ENCODE peak calls at places on chromosome 16, in ten cellular contexts. Z is thoracic aorta, O is heart right ventricle, C is cardiac muscle cell, U is mammary epithelial cell, T is fibroblast of lung, X is lower lobe of right lung, S is breast epithelium, D is HCT116, J is PC-9. K is an unnamed sample.

GRCh38 chr16:71846443-71846842 is 667 bp downstream of the ATXN1L start:
- DNase-seq in Z (no peak), O (no peak), C (peak; percentile 27), U (peak; percentile 13), T (peak; percentile 11), X (no peak), S (no peak), D (no peak), J (no peak), K (no peak)

GRCh38 chr16:27789595-27790241 is 239.8 kb downstream of the KATNIP start:
- DNase-seq in Z (no peak), O (no peak), C (no peak), U (no peak), T (no peak), X (no peak), S (no peak), D (no peak), J (no peak), K (no peak)

GRCh38 chr16:75273054-75273925 is 21.9 kb upstream of the BCAR1 start:
- DNase-seq in Z (no peak), O (no peak), C (no peak), U (peak; percentile 66), T (peak; percentile 73), X (no peak), S (no peak), D (no peak), J (peak; percentile 63), K (no peak)

GRCh38 chr16:49704586-49705155 is 151.2 kb downstream of the ZNF423 start:
- DNase-seq in Z (no peak), O (no peak), C (no peak), U (no peak), T (no peak), X (no peak), S (no peak), D (no peak), J (no peak), K (no peak)

GRCh38 chr16:3131755-3132377 is 3.0 kb upstream of the ZNF213 start:
- DNase-seq in Z (no peak), O (no peak), C (peak; percentile 46), U (no peak), T (peak; percentile 25), X (no peak), S (no peak), D (no peak), J (no peak), K (peak; percentile 66)

GRCh38 chr16:11793840-11794239 is 3.2 kb downstream of the ZC3H7A start:
- DNase-seq in Z (no peak), O (peak; percentile 26), C (no peak), U (peak; percentile 32), T (no peak), X (no peak), S (no peak), D (no peak), J (no peak), K (no peak)

GRCh38 chr16:81296631-81297030 is 18.1 kb upstream of the GAN start:
- DNase-seq in Z (no peak), O (no peak), C (no peak), U (no peak), T (no peak), X (no peak), S (no peak), D (no peak), J (no peak), K (no peak)

GRCh38 chr16:28513484-28514181 is 7.0 kb upstream of the IL27 start:
- DNase-seq in Z (no peak), O (no peak), C (no peak), U (no peak), T (peak; percentile 69), X (no peak), S (no peak), D (no peak), J (peak; percentile 35), K (no peak)

GRCh38 chr16:73329363-73330306 is 281.7 kb upstream of the ZFHX3 start:
- DNase-seq in Z (no peak), O (no peak), C (no peak), U (no peak), T (peak; percentile 38), X (no peak), S (no peak), D (no peak), J (no peak), K (no peak)
- H3K27ac ChIP-seq in Z (no peak overlapping the region), O (no peak overlapping the region), C (no peak overlapping the region), U (no peak overlapping the region), T (no peak overlapping the region), X (no peak overlapping the region), S (no peak overlapping the region), D (no peak overlapping the region), J (no peak overlapping the region), K (no peak overlapping the region)

GRCh38 chr16:85608887-85609286 is 4.2 kb upstream of the GSE1 start:
- DNase-seq in Z (no peak), O (no peak), C (no peak), U (no peak), T (no peak), X (no peak), S (no peak), D (no peak), J (no peak), K (no peak)

GRCh38 chr16:85607796-85608514 is 5.2 kb upstream of the GSE1 start:
- DNase-seq in Z (no peak), O (no peak), C (no peak), U (no peak), T (no peak), X (no peak), S (no peak), D (no peak), J (no peak), K (no peak)

GRCh38 chr16:85609539-85609938 is 3.6 kb upstream of the GSE1 start:
- DNase-seq in Z (no peak), O (no peak), C (no peak), U (no peak), T (no peak), X (no peak), S (no peak), D (no peak), J (no peak), K (no peak)

GRCh38 chr16:85607331-85607765 is 5.8 kb upstream of the GSE1 start:
- DNase-seq in Z (no peak), O (no peak), C (peak; percentile 34), U (no peak), T (no peak), X (no peak), S (no peak), D (no peak), J (no peak), K (no peak)

GRCh38 chr16:85608515-85608885 is 4.6 kb upstream of the GSE1 start:
- DNase-seq in Z (no peak), O (no peak), C (no peak), U (no peak), T (no peak), X (no peak), S (no peak), D (no peak), J (no peak), K (no peak)
- H3K4me1 ChIP-seq in Z (peaks cover 11% of the 10 kb centered on the region), O (peaks cover 45% of the 10 kb centered on the region), C (peaks cover 48% of the 10 kb centered on the region), U (peaks cover 27% of the 10 kb centered on the region), T (peaks cover 22% of the 10 kb centered on the region), X (peaks cover 73% of the 10 kb centered on the region), S (peaks cover 8% of the 10 kb centered on the region), D (peaks cover 14% of the 10 kb centered on the region), J (peaks cover 19% of the 10 kb centered on the region), K (peaks cover 65% of the 10 kb centered on the region)

GRCh38 chr16:30049871-30050270 is 15.7 kb upstream of the ALDOA start:
- DNase-seq in Z (no peak), O (no peak), C (no peak), U (no peak), T (no peak), X (no peak), S (no peak), D (no peak), J (no peak), K (no peak)

GRCh38 chr16:30054451-30054850 is 11.1 kb upstream of the ALDOA start:
- DNase-seq in Z (no peak), O (no peak), C (no peak), U (no peak), T (no peak), X (no peak), S (no peak), D (no peak), J (no peak), K (no peak)

GRCh38 chr16:30053376-30054015 is 12.1 kb upstream of the ALDOA start:
- DNase-seq in Z (no peak), O (no peak), C (peak; percentile 77), U (peak; percentile 36), T (peak; percentile 62), X (no peak), S (no peak), D (no peak), J (peak; percentile 72), K (peak; percentile 72)

GRCh38 chr16:30052671-30053372 is 12.7 kb upstream of the ALDOA start:
- DNase-seq in Z (peak; percentile 67), O (peak; percentile 94), C (peak; percentile 95), U (peak; percentile 90), T (peak; percentile 87), X (peak; percentile 97), S (peak; percentile 97), D (peak; percentile 85), J (peak; percentile 83), K (peak; percentile 95)

GRCh38 chr16:30051518-30051917 is 14.0 kb upstream of the ALDOA start:
- DNase-seq in Z (no peak), O (no peak), C (peak; percentile 60), U (peak; percentile 26), T (peak; percentile 86), X (no peak), S (no peak), D (no peak), J (peak; percentile 34), K (peak; percentile 73)
- H3K27ac ChIP-seq in Z (no peak overlapping the region), O (no peak overlapping the region), C (no peak overlapping the region), U (no peak overlapping the region), T (no peak overlapping the region), X (no peak overlapping the region), S (no peak overlapping the region), D (no peak overlapping the region), J (no peak overlapping the region), K (peak overlapping the region; percentile 87)

GRCh38 chr16:53059672-53060071 is 4.9 kb downstream of the CHD9 start:
- DNase-seq in Z (no peak), O (no peak), C (no peak), U (no peak), T (no peak), X (no peak), S (no peak), D (no peak), J (no peak), K (no peak)
- H3K4me1 ChIP-seq in Z (peaks cover 10% of the 10 kb centered on the region), O (peaks cover 81% of the 10 kb centered on the region), C (no peaks in the 10 kb centered on the region), U (peaks cover 16% of the 10 kb centered on the region), T (peaks cover 2% of the 10 kb centered on the region), X (peaks cover 57% of the 10 kb centered on the region), S (peaks cover 12% of the 10 kb centered on the region), D (peaks cover 17% of the 10 kb centered on the region), J (peaks cover 20% of the 10 kb centered on the region), K (peaks cover 14% of the 10 kb centered on the region)

DNA sequence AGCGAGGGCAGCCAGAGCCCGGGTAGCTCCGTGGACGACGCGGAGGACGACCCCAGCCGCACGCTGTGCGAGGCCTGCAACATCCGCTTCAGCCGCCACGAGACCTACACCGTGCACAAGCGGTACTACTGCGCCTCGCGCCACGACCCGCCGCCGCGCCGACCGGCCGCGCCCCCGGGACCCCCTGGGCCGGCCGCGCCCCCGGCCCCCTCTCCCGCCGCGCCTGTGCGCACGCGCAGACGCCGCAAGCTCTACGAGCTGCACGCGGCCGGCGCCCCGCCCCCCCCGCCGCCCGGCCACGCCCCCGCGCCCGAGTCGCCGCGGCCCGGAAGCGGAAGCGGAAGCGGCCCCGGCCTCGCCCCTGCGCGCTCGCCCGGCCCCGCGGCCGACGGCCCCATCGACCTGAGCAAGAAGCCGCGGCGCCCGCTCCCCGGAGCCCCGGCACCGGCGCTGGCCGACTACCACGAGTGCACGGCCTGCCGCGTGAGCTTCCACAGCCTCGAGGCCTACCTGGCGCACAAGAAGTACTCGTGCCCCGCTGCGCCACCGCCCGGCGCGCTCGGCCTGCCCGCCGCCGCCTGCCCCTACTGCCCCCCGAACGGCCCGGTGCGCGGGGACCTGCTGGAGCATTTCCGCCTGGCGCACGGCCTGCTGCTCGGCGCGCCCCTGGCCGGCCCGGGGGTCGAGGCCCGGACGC is 36.1 kb upstream of the ZC3H18 start:
- DNase-seq in Z (no peak), O (peak; percentile 84), C (peak; percentile 67), U (peak; percentile 55), T (peak; percentile 48), X (peak; percentile 85), S (peak; percentile 74), D (peak; percentile 31), J (peak; percentile 44), K (no peak)
- H3K27ac ChIP-seq in Z (no peak overlapping the region), O (peak overlapping the region; percentile 94), C (peak overlapping the region; percentile 83), U (peak overlapping the region; percentile 29), T (peak overlapping the region; percentile 53), X (peak overlapping the region; percentile 88), S (peak overlapping the region; percentile 75), D (peak overlapping the region; percentile 98), J (no peak overlapping the region), K (no peak overlapping the region)